ENCODE peak calls at places on chromosome 18, in five cellular contexts. J is foreskin fibroblast; A is RKO; X is LoVo; I is effector memory CD4-positive, alpha-beta T cell. B is an unnamed sample.

GRCh38 chr18:61595615-61596014 is 262.4 kb downstream of the CDH20 start:
- DNase-seq in J (no peak), X (no peak), I (no peak), A (no peak), B (no peak)

GRCh38 chr18:60391571-60392226 is 19.1 kb upstream of the MC4R start:
- DNase-seq in J (peak), A (no peak), X (no peak), I (no peak), B (no peak)

GRCh38 chr18:62894681-62895390 is 179.5 kb downstream of the PHLPP1 start:
- DNase-seq in I (no peak), J (no peak), X (no peak), A (no peak), B (no peak)

GRCh38 chr18:12608292-12608691 is 49.6 kb downstream of the SPIRE1 start:
- DNase-seq in A (no peak), X (no peak), J (no peak), I (no peak), B (no peak)

GRCh38 chr18:42274488-42275137 is 319.6 kb downstream of the PIK3C3 start:
- DNase-seq in J (no peak), X (peak), A (peak), I (no peak), B (peak)

GRCh38 chr18:66872277-66872676 is 268.4 kb upstream of the CDH19 start:
- DNase-seq in J (no peak), A (peak), X (peak), I (no peak), B (peak)

GRCh38 chr18:58135170-58135569 is 91.1 kb downstream of the NEDD4L start:
- DNase-seq in J (peak), I (no peak), X (peak), A (no peak), B (no peak)

GRCh38 chr18:54480616-54481015 is 110.4 kb upstream of the DYNAP start:
- DNase-seq in X (no peak), A (no peak), J (no peak), I (no peak), B (no peak)

GRCh38 chr18:78607221-78607620 is 372.4 kb upstream of the SALL3 start:
- DNase-seq in X (no peak), A (no peak), J (no peak), I (no peak), B (no peak)

GRCh38 chr18:54964741-54965140 is 5.5 kb upstream of the CCDC68 start:
- DNase-seq in X (no peak), J (no peak), I (no peak), A (no peak), B (no peak)

GRCh38 chr18:35042389-35043066 is 1.3 kb downstream of the MAPRE2 start:
- DNase-seq in J (no peak), I (no peak), A (peak), X (no peak), B (no peak)

B was measured in hepatocyte.